ENCODE peak calls at places on chromosomes 4 and X, in seven cellular contexts. M, U, A, E, R, I and B are unnamed samples.

GRCh38 chr4:48681856-48682255 is 98.2 kb downstream of the FRYL start:
- DNase-seq in M (no peak), U (no peak), A (no peak), E (no peak), R (no peak), I (no peak), B (no peak)

GRCh38 chrX:71622347-71623104 is 4.2 kb upstream of the CXCR3 start:
- DNase-seq in M (peak; percentile 21), U (peak; percentile 52), A (peak; percentile 33), E (peak; percentile 48), R (peak; percentile 19), I (no peak), B (peak; percentile 7)

GRCh38 chr4:140819621-140820020 is 63.4 kb upstream of the TBC1D9 start:
- DNase-seq in M (no peak), U (no peak), A (no peak), E (no peak), R (no peak), I (no peak), B (no peak)

GRCh38 chr4:122921300-122921699 is 1.1 kb downstream of the NUDT6 start:
- DNase-seq in M (no peak), U (no peak), A (no peak), E (no peak), R (no peak), I (no peak), B (no peak)

GRCh38 chr4:74370912-74371311 is 6.0 kb downstream of the EREG start:
- DNase-seq in M (no peak), U (peak; percentile 18), A (no peak), E (no peak), R (peak; percentile 82), I (no peak), B (no peak)

GRCh38 chr4:1211371-1211770 is 37.6 kb downstream of the CTBP1 start:
- DNase-seq in M (no peak), U (no peak), A (no peak), E (no peak), R (no peak), I (no peak), B (no peak)

GRCh38 chr4:153555730-153556440 is 89.7 kb downstream of the TMEM131L start:
- DNase-seq in M (no peak), U (peak; percentile 74), A (no peak), E (no peak), R (peak; percentile 71), I (no peak), B (no peak)

GRCh38 chrX:111719426-111720210 is 38.6 kb downstream of the ALG13 start:
- DNase-seq in M (no peak), U (no peak), A (no peak), E (no peak), R (peak; percentile 0), I (no peak), B (no peak)

GRCh38 chr4:1508161-1509160 is 102.2 kb upstream of the NKX1-1 start:
- DNase-seq in M (no peak), U (no peak), A (no peak), E (no peak), R (no peak), I (no peak), B (no peak)

GRCh38 chrX:9166566-9166909 is 132.6 kb upstream of the FAM9B start:
- DNase-seq in M (no peak), U (no peak), A (no peak), E (no peak), R (peak; percentile 49), I (no peak), B (no peak)

GRCh38 chrX:26470946-26471345 is 255.0 kb downstream of the MAGEB5 start:
- DNase-seq in M (no peak), U (no peak), A (no peak), E (no peak), R (no peak), I (no peak), B (no peak)

GRCh38 chrX:49059209-49060191 is 701 bp downstream of the CCDC120 start:
- DNase-seq in M (no peak), U (no peak), A (no peak), E (no peak), R (no peak), I (no peak), B (no peak)